ENCODE peak calls at places on chromosome 7, in eight cellular contexts. H is suprapubic skin, C is ovary, S is K562, Z is body of pancreas, F is IMR-90, J is lower leg skin, B is adrenal gland. L is an unnamed sample.

GRCh38 chr7:38541440-38541839 is 89.7 kb downstream of the AMPH start:
- DNase-seq in H (no peak), C (no peak), S (no peak), Z (no peak), F (no peak), J (no peak), B (no peak), L (no peak)

GRCh38 chr7:67913604-67914003 is 917.0 kb downstream of the TYW1 start:
- DNase-seq in H (no peak), C (no peak), S (no peak), Z (no peak), F (no peak), J (peak; percentile 14), B (peak; percentile 66), L (peak; percentile 3)

GRCh38 chr7:27161214-27161720 is 4.1 kb downstream of the HOXA9 start:
- DNase-seq in H (no peak), C (no peak), S (peak; percentile 33), Z (peak; percentile 11), F (no peak), J (peak; percentile 89), B (no peak), L (no peak)

GRCh38 chr7:33726582-33726981 is 178.8 kb upstream of the BMPER start:
- DNase-seq in H (no peak), C (no peak), S (no peak), Z (no peak), F (no peak), J (no peak), B (no peak), L (no peak)

GRCh38 chr7:142908921-142909870 is 23.7 kb upstream of the TRPV6 start:
- DNase-seq in H (peak; percentile 70), C (no peak), S (peak; percentile 58), Z (peak; percentile 50), F (no peak), J (peak; percentile 83), B (no peak), L (no peak)

GRCh38 chr7:7720750-7721621 is 2.6 kb upstream of the RPA3 start:
- DNase-seq in H (no peak), C (no peak), S (no peak), Z (no peak), F (no peak), J (no peak), B (no peak), L (no peak)

GRCh38 chr7:92880212-92881090 is 44.1 kb upstream of the CDK6 start:
- DNase-seq in H (no peak), C (no peak), S (no peak), Z (no peak), F (no peak), J (no peak), B (no peak), L (no peak)

GRCh38 chr7:1210321-1210978 is 22.2 kb upstream of the UNCX start:
- DNase-seq in H (no peak), C (no peak), S (no peak), Z (no peak), F (no peak), J (no peak), B (no peak), L (no peak)

GRCh38 chr7:17986826-17987225 is 40.8 kb downstream of the PRPS1L1 start:
- DNase-seq in H (no peak), C (no peak), S (no peak), Z (no peak), F (peak; percentile 88), J (no peak), B (no peak), L (peak; percentile 53)

GRCh38 chr7:157739056-157739455 is 402.3 kb downstream of the DNAJB6 start:
- DNase-seq in H (no peak), C (no peak), S (no peak), Z (no peak), F (no peak), J (no peak), B (no peak), L (no peak)

GRCh38 chr7:41893656-41894055 is 190.8 kb upstream of the INHBA start:
- DNase-seq in H (no peak), C (no peak), S (no peak), Z (no peak), F (no peak), J (no peak), B (no peak), L (no peak)

GRCh38 chr7:92279429-92280031 is 33.8 kb downstream of the ANKIB1 start:
- DNase-seq in H (no peak), C (no peak), S (no peak), Z (no peak), F (no peak), J (no peak), B (no peak), L (no peak)

GRCh38 chr7:26944486-26944885 is 80.1 kb upstream of the SKAP2 start:
- DNase-seq in H (no peak), C (no peak), S (no peak), Z (no peak), F (no peak), J (no peak), B (no peak), L (no peak)

GRCh38 chr7:74038194-74038961 is 10.4 kb downstream of the ELN start:
- DNase-seq in H (no peak), C (no peak), S (no peak), Z (no peak), F (no peak), J (no peak), B (no peak), L (no peak)

GRCh38 chr7:25545125-25546008 is 317.1 kb upstream of the NPVF start:
- DNase-seq in H (no peak), C (peak; percentile 15), S (no peak), Z (no peak), F (no peak), J (no peak), B (peak; percentile 24), L (no peak)

GRCh38 chr7:42574693-42575084 is 337.2 kb downstream of the C7orf25 start:
- DNase-seq in H (no peak), C (no peak), S (no peak), Z (no peak), F (no peak), J (no peak), B (no peak), L (no peak)

GRCh38 chr7:2466675-2467074 is 9.5 kb downstream of the GRIFIN start:
- DNase-seq in H (no peak), C (no peak), S (no peak), Z (no peak), F (no peak), J (no peak), B (no peak), L (no peak)

GRCh38 chr7:90163534-90163933 is 9.3 kb downstream of the STEAP1 start:
- DNase-seq in H (no peak), C (no peak), S (no peak), Z (no peak), F (no peak), J (no peak), B (no peak), L (no peak)

GRCh38 chr7:23915196-23915595 is 205.2 kb downstream of the STK31 start:
- DNase-seq in H (no peak), C (no peak), S (no peak), Z (no peak), F (no peak), J (no peak), B (no peak), L (no peak)

GRCh38 chr7:23909426-23909825 is 199.4 kb downstream of the STK31 start:
- DNase-seq in H (no peak), C (no peak), S (no peak), Z (no peak), F (no peak), J (no peak), B (no peak), L (no peak)

GRCh38 chr7:23918856-23919255 is 208.8 kb downstream of the STK31 start:
- DNase-seq in H (no peak), C (no peak), S (no peak), Z (no peak), F (no peak), J (no peak), B (no peak), L (no peak)

GRCh38 chr7:23913016-23913415 is 203.0 kb downstream of the STK31 start:
- DNase-seq in H (no peak), C (no peak), S (no peak), Z (no peak), F (no peak), J (no peak), B (no peak), L (no peak)
- TF ChIP-seq POLR2A in H (no peak), C (no peak), S (no peak), Z (no peak), F (no peak), J (no peak), B (no peak), L (no peak)

GRCh38 chr7:6420680-6421079 is 27.1 kb downstream of the DAGLB start:
- DNase-seq in H (no peak), C (no peak), S (no peak), Z (no peak), F (no peak), J (no peak), B (no peak), L (no peak)
- TF ChIP-seq POLR2A in H (no peak), C (no peak), S (no peak), Z (no peak), F (no peak), J (no peak), B (no peak), L (no peak)

GRCh38 chr7:127870231-127870907 is 160.9 kb downstream of the LRRC4 start:
- DNase-seq in H (no peak), C (no peak), S (no peak), Z (no peak), F (no peak), J (no peak), B (no peak), L (no peak)

GRCh38 chr7:127871226-127871625 is 160.0 kb downstream of the LRRC4 start:
- DNase-seq in H (no peak), C (no peak), S (no peak), Z (no peak), F (no peak), J (no peak), B (no peak), L (no peak)

GRCh38 chr7:127873151-127873550 is 158.1 kb downstream of the LRRC4 start:
- DNase-seq in H (no peak), C (no peak), S (no peak), Z (no peak), F (no peak), J (no peak), B (no peak), L (no peak)

GRCh38 chr7:127874049-127874636 is 157.1 kb downstream of the LRRC4 start:
- DNase-seq in H (no peak), C (no peak), S (no peak), Z (no peak), F (no peak), J (no peak), B (no peak), L (no peak)

GRCh38 chr7:127872122-127872521 is 159.1 kb downstream of the LRRC4 start:
- DNase-seq in H (no peak), C (no peak), S (no peak), Z (no peak), F (no peak), J (no peak), B (no peak), L (no peak)
- TF ChIP-seq POLR2A in H (no peak), C (no peak), S (no peak), Z (no peak), F (no peak), J (no peak), B (no peak), L (no peak)

GRCh38 chr7:149714081-149714909 is 59.1 kb downstream of the ZNF467 start:
- DNase-seq in H (peak; percentile 93), C (peak; percentile 91), S (peak; percentile 100), Z (peak; percentile 89), F (peak; percentile 82), J (peak; percentile 97), B (peak; percentile 91), L (peak; percentile 78)
- TF ChIP-seq POLR2A in H (no peak), C (no peak), S (no peak), Z (peak; percentile 2), F (peak; percentile 19), J (no peak), B (no peak), L (peak; percentile 60)